ENCODE peak calls at places on chromosomes 11 and 22, in six cellular contexts. D is PC-3, E is tibial artery, X is lower lobe of right lung, P is neural progenitor cell, V is sigmoid colon. I is an unnamed sample.

GRCh38 chr22:22928666-22929380 is 41.2 kb downstream of the IGLL5 start:
- DNase-seq in P (no peak), X (peak; percentile 53), D (peak; percentile 40), E (no peak), V (no peak), I (no peak)

GRCh38 chr11:126645206-126645605 is 289.7 kb downstream of the ST3GAL4 start:
- DNase-seq in D (no peak), P (no peak), V (no peak), E (no peak), X (no peak), I (no peak)

GRCh38 chr11:73402834-73403185 is 26.6 kb downstream of the RELT start:
- DNase-seq in P (no peak), E (no peak), D (peak; percentile 56), X (no peak), V (no peak), I (no peak)

GRCh38 chr11:30595929-30596328 is 9.8 kb upstream of the MPPED2 start:
- DNase-seq in P (peak; percentile 67), V (no peak), D (no peak), E (no peak), X (no peak), I (no peak)

GRCh38 chr22:24027389-24027980 is 16.4 kb downstream of the CABIN1 start:
- DNase-seq in D (no peak), E (no peak), V (no peak), X (no peak), P (no peak), I (no peak)

GRCh38 chr22:42511401-42511891 is 8.2 kb downstream of the RRP7A start:
- DNase-seq in P (no peak), V (no peak), E (no peak), X (no peak), D (no peak), I (no peak)

GRCh38 chr11:127195791-127196190 is 195.2 kb upstream of the KIRREL3 start:
- DNase-seq in D (no peak), P (no peak), E (no peak), X (no peak), V (no peak), I (no peak)

GRCh38 chr11:29293825-29294224 is 723.0 kb downstream of the KCNA4 start:
- DNase-seq in D (peak; percentile 84), V (no peak), E (no peak), P (no peak), X (no peak), I (no peak)

GRCh38 chr22:35126993-35127392 is 61.0 kb downstream of the ISX start:
- DNase-seq in P (no peak), V (no peak), X (no peak), E (no peak), D (no peak), I (no peak)

GRCh38 chr11:103798456-103798855 is 238.0 kb upstream of the DDI1 start:
- DNase-seq in V (no peak), D (no peak), P (no peak), E (no peak), X (no peak), I (no peak)

GRCh38 chr11:103798029-103798428 is 238.4 kb upstream of the DDI1 start:
- DNase-seq in X (no peak), D (no peak), E (no peak), P (no peak), V (no peak), I (no peak)

GRCh38 chr11:103803062-103803461 is 233.4 kb upstream of the DDI1 start:
- DNase-seq in E (no peak), X (no peak), P (no peak), D (no peak), V (no peak), I (no peak)

GRCh38 chr11:103805688-103806009 is 230.8 kb upstream of the DDI1 start:
- DNase-seq in V (no peak), E (no peak), D (no peak), X (no peak), P (no peak), I (no peak)

GRCh38 chr11:103800406-103801114 is 235.9 kb upstream of the DDI1 start:
- DNase-seq in P (peak; percentile 5), X (no peak), V (no peak), D (no peak), E (peak; percentile 21), I (no peak)
- TF ChIP-seq CTCF in P (peak; percentile 22), X (no peak), V (no peak), D (no peak), E (no peak), I (no peak)

GRCh38 chr11:33830903-33831648 is 56.8 kb upstream of the FBXO3 start:
- DNase-seq in V (no peak), X (no peak), D (peak; percentile 90), E (no peak), P (no peak), I (no peak)

GRCh38 chr11:33828604-33829429 is 54.5 kb upstream of the FBXO3 start:
- DNase-seq in X (no peak), V (no peak), D (no peak), E (no peak), P (peak; percentile 52), I (peak; percentile 35)

GRCh38 chr11:33829430-33830141 is 55.3 kb upstream of the FBXO3 start:
- DNase-seq in V (no peak), P (peak; percentile 78), X (no peak), D (peak; percentile 83), E (peak; percentile 58), I (peak; percentile 56)

GRCh38 chr11:33835143-33835878 is 56.6 kb downstream of the LMO2 start:
- DNase-seq in X (no peak), V (no peak), P (no peak), D (peak; percentile 63), E (no peak), I (no peak)

DNA sequence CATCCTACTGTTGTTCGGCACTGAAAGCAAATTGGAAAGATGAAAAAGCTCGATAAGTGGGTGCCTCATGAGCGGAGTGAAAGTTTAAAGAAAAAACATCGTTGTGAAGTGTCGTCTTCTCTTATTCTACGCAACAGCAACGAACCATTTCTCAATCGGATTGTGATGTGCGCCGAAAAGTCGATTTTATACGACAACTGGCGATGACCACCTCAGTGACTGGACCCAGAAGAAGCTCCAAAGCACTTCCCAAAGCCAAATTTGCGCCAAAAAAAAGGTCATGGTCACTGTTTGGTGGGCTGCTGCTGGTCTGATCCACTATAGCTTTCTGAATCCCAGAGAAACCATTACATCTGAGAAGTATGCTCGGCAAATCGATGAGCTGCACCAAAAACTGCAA is 58.4 kb upstream of the FBXO3 start:
- DNase-seq in V (no peak), D (no peak), P (no peak), X (no peak), E (no peak), I (no peak)
- TF ChIP-seq CTCF in V (no peak), D (no peak), P (no peak), X (no peak), E (no peak), I (no peak)

GRCh38 chr22:19857382-19857781 is 2.7 kb upstream of the GNB1L start:
- DNase-seq in D (no peak), V (no peak), X (no peak), E (no peak), P (no peak), I (no peak)

GRCh38 chr22:19855504-19856409 is 1.1 kb upstream of the GNB1L start:
- DNase-seq in P (no peak), X (peak; percentile 79), D (peak; percentile 62), V (peak; percentile 85), E (peak; percentile 54), I (peak; percentile 41)

GRCh38 chr22:19853879-19854777 is 546 bp downstream of the GNB1L start:
- DNase-seq in P (no peak), E (peak; percentile 19), D (no peak), X (peak; percentile 53), V (no peak), I (peak; percentile 60)

GRCh38 chr22:19853058-19853878 is 1.4 kb downstream of the GNB1L start:
- DNase-seq in V (peak; percentile 64), X (no peak), D (no peak), E (no peak), P (no peak), I (no peak)

DNA sequence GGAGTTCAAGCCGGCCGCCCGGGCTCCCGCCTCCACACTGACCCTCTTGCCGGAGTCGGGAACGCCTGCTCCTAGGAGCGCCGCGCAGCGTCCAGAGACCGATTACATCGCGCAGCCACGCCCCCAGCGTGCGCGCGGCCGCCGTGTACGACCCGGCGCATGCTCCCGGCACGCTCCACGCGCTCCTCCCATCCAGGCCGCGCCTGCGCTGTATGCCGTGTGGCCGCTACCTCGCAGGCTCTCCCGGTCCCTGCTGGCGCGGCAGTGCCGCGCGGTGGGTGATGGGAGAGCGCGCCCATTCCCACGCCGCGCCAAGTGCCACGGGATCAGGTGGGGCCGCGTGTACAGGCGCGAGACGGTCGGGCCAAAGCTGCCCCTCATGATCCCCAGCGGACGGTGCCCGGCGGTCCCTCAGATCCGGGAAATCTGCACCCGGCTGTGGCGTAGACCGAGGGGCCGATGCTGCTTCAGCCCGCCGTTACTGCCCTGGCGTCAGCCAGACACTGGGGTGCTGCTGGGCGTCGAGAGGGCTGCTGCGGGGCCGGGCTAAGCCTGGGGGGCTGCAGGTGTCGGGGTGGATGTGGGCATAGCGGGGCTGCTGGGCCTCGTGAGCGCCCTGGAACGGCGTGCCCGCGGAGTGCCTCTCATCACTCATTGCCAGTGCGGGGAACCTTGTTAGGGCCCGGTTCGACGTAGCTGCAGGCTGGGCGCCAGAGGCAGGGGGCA is at the start of the genes GNB1L and RTL10:
- DNase-seq in X (peak; percentile 99), V (peak; percentile 98), P (peak; percentile 100), D (peak; percentile 95), E (peak; percentile 95), I (peak; percentile 98)
- TF ChIP-seq CTCF in X (peak; percentile 24), V (no peak), P (no peak), D (no peak), E (no peak), I (no peak)

GRCh38 chr11:11703885-11704284 is 82.1 kb upstream of the GALNT18 start:
- DNase-seq in V (no peak), X (no peak), P (no peak), E (no peak), D (no peak), I (no peak)

GRCh38 chr11:11697796-11698195 is 76.0 kb upstream of the GALNT18 start:
- DNase-seq in X (no peak), V (no peak), E (no peak), D (no peak), P (no peak), I (no peak)

GRCh38 chr11:11706022-11706421 is 84.2 kb upstream of the GALNT18 start:
- DNase-seq in V (peak; percentile 52), P (no peak), X (no peak), E (no peak), D (peak; percentile 36), I (no peak)

GRCh38 chr11:11701070-11701469 is 79.3 kb upstream of the GALNT18 start:
- DNase-seq in V (no peak), X (no peak), E (no peak), D (peak; percentile 51), P (no peak), I (no peak)
- TF ChIP-seq CTCF in V (no peak), X (no peak), E (no peak), D (no peak), P (no peak), I (no peak)

DNA sequence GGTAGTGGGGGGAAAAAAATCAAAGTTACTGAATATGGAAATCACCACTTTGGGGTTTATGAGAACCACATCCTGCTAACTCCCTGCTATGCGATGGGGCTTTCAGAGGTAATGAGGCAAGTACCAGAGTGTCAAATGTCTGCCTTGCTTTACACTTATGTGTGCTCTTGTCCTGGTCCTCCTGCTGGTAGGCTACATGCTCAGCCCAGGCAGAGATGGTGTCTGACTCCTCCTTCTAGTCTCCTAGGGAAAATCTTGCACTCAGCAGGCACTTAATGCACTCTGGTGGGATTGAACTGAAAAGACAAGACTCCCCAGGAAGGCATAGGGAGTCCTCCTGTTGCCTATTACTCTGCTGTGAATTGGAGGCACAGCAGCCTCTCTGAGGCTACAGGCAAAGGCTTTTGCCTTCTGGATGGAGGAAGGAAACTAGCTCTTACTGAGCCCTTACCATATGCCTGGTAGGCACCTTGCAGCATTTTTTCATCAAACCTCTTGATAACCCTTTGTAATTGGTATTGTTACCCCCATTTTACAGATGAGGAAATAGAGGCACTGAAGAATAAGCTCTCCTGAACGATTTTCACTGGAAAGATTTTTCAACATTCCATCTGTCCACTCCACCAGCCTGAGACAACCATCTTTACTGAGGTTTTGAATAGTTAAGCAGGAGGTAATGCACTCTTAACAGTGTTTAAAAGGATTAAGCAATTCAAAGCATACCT is 132.1 kb upstream of the PAX6 start:
- DNase-seq in P (peak; percentile 52), E (no peak), X (no peak), V (no peak), D (no peak), I (no peak)
- TF ChIP-seq CTCF in P (peak; percentile 17), E (no peak), X (no peak), V (no peak), D (no peak), I (no peak)

I was measured in nephron progenitor cell.